ENCODE peak calls at places on chromosomes 3 and 15, in five cellular contexts. F is Peyer's patch, R is adrenal gland, G is H54, H is GM12891. Y is an unnamed sample.
A peak's percentile ranks its signal among the peaks of the same experiment; 100 is the strongest.

GRCh38 chr15:85443593-85444328 is 63.4 kb downstream of the AKAP13 start:
- DNase-seq in F (no peak), R (no peak), G (no peak), H (no peak), Y (no peak)

GRCh38 chr15:88657326-88658069 is 18.7 kb downstream of the ISG20 start:
- DNase-seq in F (peak; percentile 54), R (no peak), G (peak; percentile 38), H (peak; percentile 43), Y (peak; percentile 37)

GRCh38 chr15:101031203-101031602 is 112.0 kb downstream of the LRRK1 start:
- DNase-seq in F (no peak), R (no peak), G (no peak), H (no peak), Y (no peak)

GRCh38 chr15:45114076-45114750 is at the start of the genes DUOX2 and DUOXA2:
- DNase-seq in F (no peak), R (no peak), G (no peak), H (no peak), Y (no peak)

GRCh38 chr3:155364492-155364891 is 71.0 kb upstream of the STRIT1 start:
- DNase-seq in F (no peak), R (no peak), G (no peak), H (no peak), Y (no peak)

GRCh38 chr15:39110336-39110735 is 470.5 kb upstream of the THBS1 start:
- DNase-seq in F (no peak), R (no peak), G (no peak), H (no peak), Y (no peak)

GRCh38 chr3:15860014-15860934 is 62.5 kb upstream of the ANKRD28 start:
- DNase-seq in F (peak; percentile 52), R (peak; percentile 45), G (peak; percentile 78), H (no peak), Y (peak; percentile 35)

GRCh38 chr3:16455946-16456345 is 57.6 kb downstream of the RFTN1 start:
- DNase-seq in F (no peak), R (no peak), G (no peak), H (no peak), Y (no peak)

GRCh38 chr3:42127226-42127625 is 36.1 kb downstream of the TRAK1 start:
- DNase-seq in F (no peak), R (no peak), G (no peak), H (no peak), Y (no peak)

GRCh38 chr3:174342206-174342605 is 516.9 kb upstream of the NAALADL2 start:
- DNase-seq in F (no peak), R (no peak), G (no peak), H (no peak), Y (no peak)

GRCh38 chr15:88651971-88652370 is 13.2 kb downstream of the ISG20 start:
- DNase-seq in F (peak; percentile 45), R (no peak), G (no peak), H (no peak), Y (peak; percentile 19)

GRCh38 chr3:71512000-71512399 is 71.5 kb downstream of the FOXP1 start:
- DNase-seq in F (no peak), R (no peak), G (no peak), H (no peak), Y (no peak)

GRCh38 chr3:134446800-134447199 is 39.0 kb downstream of the ANAPC13 start:
- DNase-seq in F (no peak), R (no peak), G (no peak), H (no peak), Y (no peak)

GRCh38 chr3:182435860-182436259 is 357.4 kb upstream of the ATP11B start:
- DNase-seq in F (no peak), R (no peak), G (no peak), H (no peak), Y (no peak)

GRCh38 chr3:55875137-55875536 is 388.0 kb upstream of the WNT5A start:
- DNase-seq in F (no peak), R (no peak), G (no peak), H (no peak), Y (no peak)

GRCh38 chr3:181631901-181632300 is 79.8 kb upstream of the SOX2 start:
- DNase-seq in F (no peak), R (no peak), G (no peak), H (no peak), Y (no peak)

GRCh38 chr3:46500631-46501377 is 3.0 kb downstream of the RTP3 start:
- DNase-seq in F (no peak), R (no peak), G (no peak), H (no peak), Y (no peak)

GRCh38 chr3:23062982-23063381 is 140.1 kb upstream of the UBE2E2 start:
- DNase-seq in F (no peak), R (no peak), G (no peak), H (no peak), Y (no peak)

GRCh38 chr3:141278196-141279073 is 46.8 kb downstream of the PXYLP1 start:
- DNase-seq in F (no peak), R (no peak), G (no peak), H (no peak), Y (peak; percentile 53)

GRCh38 chr3:31960793-31961431 is 20.1 kb downstream of the OSBPL10 start:
- DNase-seq in F (no peak), R (no peak), G (no peak), H (no peak), Y (no peak)

GRCh38 chr3:50205719-50206276 is 727 bp downstream of the SLC38A3 start:
- DNase-seq in F (peak; percentile 60), R (no peak), G (no peak), H (peak; percentile 53), Y (no peak)
- TF ChIP-seq POLR2A in F (no peak), R (no peak), G (no peak), H (no peak), Y (no peak)

GRCh38 chr3:52120576-52121458 is 33.4 kb downstream of the POC1A start:
- DNase-seq in F (no peak), R (no peak), G (no peak), H (no peak), Y (no peak)
- TF ChIP-seq POLR2A in F (no peak), R (no peak), G (no peak), H (no peak), Y (no peak)

GRCh38 chr3:193214445-193214844 is 26.6 kb upstream of the PLAAT1 start:
- DNase-seq in F (no peak), R (no peak), G (no peak), H (no peak), Y (no peak)
- TF ChIP-seq POLR2A in F (no peak), R (no peak), G (no peak), H (no peak), Y (no peak)

GRCh38 chr3:131026321-131027151 is at the start of the genes ASTE1 and NEK11:
- DNase-seq in F (peak; percentile 95), R (peak; percentile 83), G (peak; percentile 74), H (peak; percentile 76), Y (peak; percentile 78)
- TF ChIP-seq POLR2A in F (peak; percentile 74), R (peak; percentile 28), G (peak; percentile 81), H (peak; percentile 85), Y (no peak)

DNA sequence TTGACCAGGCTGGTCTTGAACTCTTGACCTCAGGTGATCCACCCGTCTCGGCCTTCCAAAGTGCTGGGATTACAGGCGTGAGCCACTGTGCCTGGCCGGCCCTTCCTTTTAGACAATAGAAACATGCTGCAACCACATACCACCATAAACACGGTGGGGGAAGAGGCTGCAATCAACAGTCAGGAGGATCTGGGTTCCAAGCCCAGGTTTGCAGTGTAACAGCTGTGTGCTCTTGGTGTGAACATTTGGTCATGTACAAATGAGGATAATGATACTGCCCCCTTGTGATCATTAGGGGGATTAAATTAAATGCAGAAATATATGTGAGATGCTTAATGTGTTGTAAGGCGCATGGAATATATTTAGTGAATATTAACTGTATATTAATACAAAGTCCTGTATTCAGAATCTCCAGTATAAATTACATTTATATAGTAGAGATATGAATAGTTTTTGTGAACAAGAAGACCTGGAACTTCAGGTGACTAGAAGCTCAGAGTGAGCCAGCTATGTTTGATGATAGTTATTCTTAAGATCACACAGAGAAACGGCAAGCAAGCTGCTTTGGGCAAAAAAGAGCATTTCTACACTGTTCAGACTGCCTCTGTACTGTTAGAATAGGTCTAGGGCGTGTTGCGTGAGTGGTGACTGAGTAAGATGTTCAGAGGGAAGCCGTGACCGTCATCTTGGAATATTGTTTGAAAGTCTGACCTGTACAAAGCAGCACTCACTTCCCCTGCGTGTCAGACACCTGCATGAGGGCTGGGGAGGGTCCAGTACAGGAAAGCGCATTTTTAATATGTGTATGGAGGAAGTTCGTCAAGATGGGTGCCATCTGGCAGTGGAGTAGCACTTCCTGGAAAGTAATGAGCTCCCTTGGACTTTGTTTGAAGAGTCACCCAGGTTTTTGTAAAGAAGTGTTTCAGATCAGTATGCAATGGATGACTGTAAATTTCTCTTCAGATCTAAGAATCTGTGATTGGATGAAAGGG is 125.8 kb downstream of the PGPEP1L start:
- DNase-seq in F (no peak), R (no peak), G (no peak), H (peak; percentile 35), Y (no peak)
- TF ChIP-seq POLR2A in F (no peak), R (no peak), G (no peak), H (no peak), Y (no peak)